ENCODE peak calls at places on chromosomes 2 and 18, in seven cellular contexts. F, O, Z, P, L, I and A are unnamed samples.

GRCh38 chr2:177239934-177240600 is 24.5 kb downstream of the NFE2L2 start:
- DNase-seq in F (peak; percentile 69), O (no peak), Z (peak; percentile 67), P (peak; percentile 35), L (peak; percentile 87), I (no peak), A (peak; percentile 70)

GRCh38 chr2:232870766-232871371 is 805 bp downstream of the SNORC start:
- DNase-seq in F (no peak), O (no peak), Z (no peak), P (no peak), L (no peak), I (no peak), A (no peak)

GRCh38 chr18:76428396-76429261 is 66.4 kb downstream of the ZNF516 start:
- DNase-seq in F (no peak), O (no peak), Z (no peak), P (no peak), L (no peak), I (no peak), A (peak; percentile 38)

GRCh38 chr18:785242-785641 is 26.8 kb downstream of the YES1 start:
- DNase-seq in F (no peak), O (no peak), Z (no peak), P (no peak), L (no peak), I (no peak), A (no peak)

GRCh38 chr2:224778474-224778877 is 62.3 kb upstream of the CCDC195 start:
- DNase-seq in F (peak; percentile 26), O (peak; percentile 68), Z (peak; percentile 74), P (peak; percentile 45), L (peak; percentile 59), I (peak; percentile 49), A (peak; percentile 81)

GRCh38 chr2:172606285-172606684 is 50.4 kb downstream of the PDK1 start:
- DNase-seq in F (no peak), O (no peak), Z (no peak), P (peak; percentile 10), L (no peak), I (no peak), A (no peak)

GRCh38 chr2:152500336-152500735 is 165.4 kb downstream of the FMNL2 start:
- DNase-seq in F (no peak), O (no peak), Z (no peak), P (no peak), L (no peak), I (peak; percentile 6), A (no peak)

GRCh38 chr2:4693266-4693665 is 989.9 kb downstream of the DCDC2C start:
- DNase-seq in F (no peak), O (peak; percentile 42), Z (no peak), P (no peak), L (no peak), I (no peak), A (no peak)

GRCh38 chr18:12424252-12424651 is 16.5 kb downstream of the PRELID3A start:
- DNase-seq in F (no peak), O (no peak), Z (no peak), P (no peak), L (no peak), I (no peak), A (no peak)